ENCODE peak calls at places on chromosome 22, in nine cellular contexts. X, E, B, U, H, Z, K, M and I are unnamed samples. For H3K4me1, the result is how much of the 10 kb centered on the place peaks cover.

GRCh38 chr22:30873661-30874060 is 94.9 kb downstream of the MORC2 start:
- DNase-seq in Z (peak), H (no peak), E (no peak), K (no peak), U (no peak), B (no peak), M (peak), X (no peak), I (no peak)

GRCh38 chr22:48940266-48940987 is 887.2 kb downstream of the BRD1 start:
- DNase-seq in E (no peak), H (no peak), Z (peak), B (no peak), U (peak), X (peak), K (no peak), M (no peak), I (no peak)

GRCh38 chr22:30286813-30287625 is 2.3 kb downstream of the CASTOR1 start:
- DNase-seq in E (peak), U (peak), X (peak), K (peak), B (peak), M (peak), H (peak), Z (peak), I (no peak)

GRCh38 chr22:19941365-19942070 is at the start of the genes COMT and TXNRD2:
- DNase-seq in Z (peak), M (peak), U (peak), X (peak), E (peak), B (peak), H (peak), K (no peak), I (peak)

GRCh38 chr22:29670615-29671014 is 49.2 kb upstream of the CABP7 start:
- DNase-seq in B (no peak), H (no peak), Z (no peak), E (no peak), U (no peak), K (no peak), X (no peak), M (no peak), I (no peak)

GRCh38 chr22:41382610-41383009 is 868 bp downstream of the TEF start:
- DNase-seq in X (no peak), E (peak), H (no peak), M (no peak), Z (no peak), B (no peak), K (no peak), U (no peak), I (no peak)

GRCh38 chr22:36828815-36829214 is 12.0 kb upstream of the PVALB start:
- DNase-seq in H (no peak), U (no peak), E (peak), X (no peak), M (no peak), K (no peak), B (no peak), Z (no peak), I (no peak)

GRCh38 chr22:48931452-48931851 is 896.2 kb downstream of the BRD1 start:
- DNase-seq in Z (no peak), U (no peak), B (no peak), X (no peak), M (no peak), H (no peak), E (no peak), K (no peak), I (no peak)

GRCh38 chr22:20127318-20127868 is 4.2 kb upstream of the ZDHHC8 start:
- DNase-seq in M (no peak), X (no peak), Z (no peak), K (no peak), B (no peak), H (no peak), U (no peak), E (no peak), I (no peak)

GRCh38 chr22:27122561-27122960 is 465.2 kb downstream of the MIAT start:
- DNase-seq in B (no peak), E (no peak), K (no peak), X (no peak), U (no peak), M (no peak), Z (no peak), H (no peak), I (no peak)

DNA sequence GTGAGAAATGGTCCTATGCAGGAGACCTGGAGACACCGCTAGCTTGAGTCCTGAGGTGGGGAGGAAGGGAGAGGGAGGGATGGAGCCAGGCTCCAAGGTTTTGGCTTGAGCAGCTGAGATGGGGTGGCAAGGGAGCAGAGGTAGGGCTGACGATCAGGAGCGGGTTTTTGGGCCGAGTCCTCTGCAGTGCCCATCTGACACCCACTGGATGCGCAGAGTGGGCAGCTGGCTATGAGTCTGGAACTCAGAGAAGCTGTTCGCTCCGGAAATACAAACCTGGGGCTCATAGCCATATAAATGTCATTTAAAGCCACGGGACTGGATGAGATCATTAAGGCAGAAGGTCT is 450 bp upstream of the MAFF start:
- DNase-seq in X (no peak), M (no peak), E (no peak), K (no peak), Z (peak), U (no peak), H (no peak), B (no peak), I (no peak)
- TF ChIP-seq EP300 in X (no peak), M (no peak), E (no peak), K (no peak), Z (no peak), U (no peak), H (no peak), B (no peak), I (no peak)

GRCh38 chr22:24430431-24431308 is 3.3 kb downstream of the ADORA2A start:
- DNase-seq in M (no peak), X (no peak), E (no peak), B (no peak), K (no peak), Z (peak), U (no peak), H (no peak), I (no peak)
- H3K4me1 ChIP-seq in M (under half), X (under half), E (under half), B (under half), K (under half), Z (under half), U (under half), H (half or more), I (under half)

DNA sequence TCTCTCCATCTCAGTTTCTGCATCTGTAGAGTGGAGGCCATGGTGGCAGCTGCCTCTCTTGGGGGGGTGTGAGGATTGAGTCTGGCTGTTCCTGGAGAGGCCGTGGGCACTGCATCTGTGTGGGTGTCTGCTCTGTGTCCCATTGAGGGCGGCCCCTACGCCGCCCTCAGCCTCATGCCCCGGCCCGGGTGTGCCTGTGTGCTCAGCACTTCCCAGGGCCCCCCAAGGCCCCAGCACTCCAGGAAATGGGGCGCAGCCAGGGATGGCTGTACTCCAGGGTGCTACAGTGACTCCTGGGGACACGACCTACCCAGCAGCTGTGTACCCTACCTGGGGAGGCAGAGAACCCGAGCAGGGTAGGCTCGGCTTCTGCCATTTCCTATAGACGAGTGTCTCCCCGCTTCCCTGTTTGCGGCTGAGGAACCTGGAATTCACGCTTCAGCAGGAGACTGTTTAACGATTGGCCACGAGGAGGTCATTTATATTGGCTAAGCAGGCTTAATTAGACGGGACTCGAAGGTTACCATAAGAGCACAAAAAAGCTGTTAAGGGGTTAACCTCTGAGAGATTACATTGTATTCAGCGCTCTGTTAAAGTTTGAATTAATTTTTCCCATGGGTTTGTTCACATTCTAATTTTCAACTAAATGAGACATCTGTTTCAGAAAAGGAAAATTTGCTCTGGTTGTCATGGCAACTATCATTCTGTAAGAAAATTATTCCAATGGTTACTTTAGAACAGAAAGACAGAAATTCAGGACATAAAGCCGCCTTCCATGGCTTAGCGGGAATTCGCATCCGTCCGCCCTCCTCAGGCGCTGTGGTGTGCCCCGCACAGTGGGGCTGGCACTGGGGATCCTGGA is 76.4 kb downstream of the MPPED1 start:
- DNase-seq in E (no peak), K (no peak), B (no peak), Z (no peak), M (no peak), U (no peak), X (no peak), H (no peak), I (no peak)
- TF ChIP-seq POLR2A in E (no peak), K (no peak), B (no peak), Z (no peak), M (no peak), U (no peak), X (no peak), H (no peak), I (no peak)

DNA sequence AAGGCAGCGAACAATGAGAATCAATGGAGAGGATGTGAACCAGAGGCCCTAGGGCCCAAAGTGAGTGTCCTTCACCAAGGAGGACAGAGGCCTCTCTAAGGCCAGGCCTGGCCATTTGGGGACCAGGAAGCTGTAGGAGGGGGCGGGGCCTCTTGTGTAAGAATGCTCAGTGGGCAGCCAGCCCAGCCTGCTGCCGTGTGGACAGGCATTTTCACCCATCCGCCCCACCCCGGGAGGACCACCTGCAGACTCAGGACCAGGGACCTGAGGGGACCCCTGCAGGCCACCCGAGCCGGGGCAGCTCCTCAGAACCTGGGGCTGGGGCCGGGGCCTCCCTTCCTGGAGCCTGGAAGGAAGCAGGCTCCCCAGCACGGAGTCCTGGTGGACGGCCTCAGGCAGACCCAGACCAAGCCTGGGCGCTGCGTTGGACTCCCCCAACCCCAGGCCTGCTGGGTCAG is 1.7 kb upstream of the TRABD start:
- DNase-seq in E (no peak), X (peak), H (peak), M (peak), U (peak), B (peak), K (no peak), Z (no peak), I (peak)
- TF ChIP-seq EP300 in E (no peak), X (no peak), H (no peak), M (no peak), U (no peak), B (no peak), K (no peak), Z (no peak), I (no peak)

GRCh38 chr22:46224044-46224746 is 25.9 kb downstream of the CDPF1 start:
- DNase-seq in H (no peak), Z (no peak), B (no peak), M (no peak), X (no peak), E (peak), K (no peak), U (no peak), I (no peak)
- H3K4me1 ChIP-seq in H (under half), Z (under half), B (under half), M (under half), X (under half), E (under half), K (under half), U (under half), I (under half)

GRCh38 chr22:17777005-17777716 is 2.9 kb upstream of the BID start:
- DNase-seq in H (peak), K (no peak), U (peak), M (no peak), X (peak), Z (no peak), B (no peak), E (peak), I (no peak)
- TF ChIP-seq POLR2A in H (no peak), K (no peak), U (no peak), M (no peak), X (peak), Z (no peak), B (no peak), E (peak), I (no peak)